ENCODE peak calls at places on chromosomes 6 and 20, in six cellular contexts. G, P, V, T, Y and H are unnamed samples.

GRCh38 chr6:130966581-130966980 is 96.5 kb downstream of the EPB41L2 start:
- DNase-seq in G (no peak), P (no peak), V (no peak), T (no peak), Y (no peak), H (no peak)

GRCh38 chr6:81838031-81838430 is 85.5 kb upstream of the TENT5A start:
- DNase-seq in G (no peak), P (peak), V (peak), T (no peak), Y (no peak), H (no peak)

GRCh38 chr6:119108076-119108475 is 29.6 kb upstream of the FAM184A start:
- DNase-seq in G (no peak), P (no peak), V (no peak), T (no peak), Y (no peak), H (no peak)

GRCh38 chr6:28776269-28777146 is 147.3 kb downstream of the TRIM27 start:
- DNase-seq in G (no peak), P (no peak), V (no peak), T (peak), Y (no peak), H (no peak)

GRCh38 chr6:160336200-160336599 is 12.0 kb upstream of the SLC22A3 start:
- DNase-seq in G (no peak), P (no peak), V (no peak), T (no peak), Y (no peak), H (no peak)

GRCh38 chr20:7714549-7714948 is 225.7 kb downstream of the HAO1 start:
- DNase-seq in G (no peak), P (no peak), V (peak), T (no peak), Y (no peak), H (no peak)

GRCh38 chr20:58436868-58437645 is 48.0 kb downstream of the VAPB start:
- DNase-seq in G (no peak), P (no peak), V (peak), T (no peak), Y (no peak), H (no peak)

GRCh38 chr6:142945446-142946180 is 637 bp upstream of the HIVEP2 start:
- DNase-seq in G (peak), P (no peak), V (peak), T (no peak), Y (peak), H (peak)

GRCh38 chr20:31705598-31706597 is 16.8 kb downstream of the BCL2L1 start:
- DNase-seq in G (peak), P (no peak), V (no peak), T (no peak), Y (no peak), H (no peak)

GRCh38 chr6:97563529-97563928 is 280.5 kb upstream of the MMS22L start:
- DNase-seq in G (no peak), P (no peak), V (no peak), T (peak), Y (no peak), H (no peak)

GRCh38 chr20:33979094-33979493 is 14.6 kb upstream of the RALY start:
- DNase-seq in G (no peak), P (no peak), V (no peak), T (no peak), Y (no peak), H (no peak)

GRCh38 chr20:2084703-2085102 is 16.9 kb upstream of the STK35 start:
- DNase-seq in G (no peak), P (peak), V (no peak), T (no peak), Y (no peak), H (no peak)

DNA sequence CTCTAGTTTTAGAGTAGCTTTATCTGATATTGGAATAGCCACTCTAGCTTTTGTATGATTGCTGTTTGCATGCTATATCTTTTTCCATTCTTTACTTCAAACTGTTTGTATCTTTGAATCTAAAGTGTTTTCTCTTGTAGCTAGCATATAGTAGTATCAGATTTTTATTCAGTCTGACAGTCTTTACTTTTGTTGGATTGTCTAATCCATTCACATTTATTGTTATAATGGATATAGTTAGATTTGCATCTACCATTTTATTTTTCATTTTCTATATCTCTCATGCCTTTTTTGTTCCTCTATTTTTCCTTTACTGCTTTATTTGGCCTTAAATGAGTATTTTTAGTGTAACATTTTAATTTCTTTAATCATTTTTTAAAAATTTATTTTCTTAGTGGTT is 52.1 kb downstream of the PHACTR3 start:
- DNase-seq in G (no peak), P (no peak), V (no peak), T (no peak), Y (no peak), H (no peak)
- TF ChIP-seq CTCF in G (no peak), P (no peak), V (no peak), T (no peak), Y (no peak), H (no peak)

GRCh38 chr6:11192167-11192566 is 40.3 kb downstream of the NEDD9 start:
- DNase-seq in G (no peak), P (no peak), V (no peak), T (no peak), Y (no peak), H (no peak)

GRCh38 chr6:11193434-11193833 is 39.0 kb downstream of the NEDD9 start:
- DNase-seq in G (no peak), P (no peak), V (no peak), T (no peak), Y (no peak), H (no peak)

GRCh38 chr6:11196511-11197174 is 35.8 kb downstream of the NEDD9 start:
- DNase-seq in G (no peak), P (no peak), V (no peak), T (no peak), Y (no peak), H (no peak)

GRCh38 chr6:11197175-11197535 is 35.3 kb downstream of the NEDD9 start:
- DNase-seq in G (no peak), P (peak), V (no peak), T (no peak), Y (no peak), H (no peak)

DNA sequence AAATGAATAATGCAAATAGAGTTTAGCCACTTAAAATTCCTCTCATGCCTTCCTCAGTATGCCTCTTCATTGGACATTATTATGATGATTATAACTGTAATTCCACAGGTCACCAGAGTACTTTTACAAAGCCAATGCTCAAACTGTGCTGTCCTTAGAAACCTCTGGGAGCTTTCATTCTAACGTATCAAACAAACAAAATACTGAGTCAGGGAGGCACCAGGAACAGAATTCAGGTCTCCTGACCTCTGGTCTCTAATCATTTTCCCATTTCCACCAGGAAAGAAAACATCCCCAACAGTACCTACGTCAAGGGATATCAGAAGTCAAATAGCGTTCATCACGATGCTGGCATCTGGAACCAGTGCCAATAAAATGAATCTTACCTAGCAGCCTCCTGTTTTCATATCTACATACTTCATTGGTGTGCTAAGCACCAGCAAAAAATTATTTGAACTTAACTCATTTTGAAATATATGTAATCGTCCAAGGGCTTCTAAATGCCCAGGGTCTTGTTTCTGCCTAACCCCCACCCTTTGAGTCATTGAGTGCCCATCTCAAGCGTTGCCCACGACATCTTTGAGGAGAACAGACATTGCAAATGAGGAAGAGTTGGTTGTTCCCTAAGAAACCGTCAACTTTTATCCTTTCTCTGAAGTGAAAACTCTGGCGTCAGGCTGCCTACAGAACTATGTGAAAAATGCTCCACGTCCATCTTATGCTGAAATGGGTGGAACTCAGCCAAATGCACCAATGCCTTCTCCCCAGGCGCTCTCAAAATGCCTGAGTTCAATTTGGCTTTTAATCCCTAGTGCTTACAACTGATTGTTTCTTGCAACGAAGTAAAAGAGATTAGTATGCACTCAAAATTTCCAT is 37.8 kb downstream of the NEDD9 start:
- DNase-seq in G (no peak), P (peak), V (peak), T (no peak), Y (no peak), H (no peak)
- TF ChIP-seq CTCF in G (no peak), P (no peak), V (no peak), T (no peak), Y (no peak), H (no peak)

DNA sequence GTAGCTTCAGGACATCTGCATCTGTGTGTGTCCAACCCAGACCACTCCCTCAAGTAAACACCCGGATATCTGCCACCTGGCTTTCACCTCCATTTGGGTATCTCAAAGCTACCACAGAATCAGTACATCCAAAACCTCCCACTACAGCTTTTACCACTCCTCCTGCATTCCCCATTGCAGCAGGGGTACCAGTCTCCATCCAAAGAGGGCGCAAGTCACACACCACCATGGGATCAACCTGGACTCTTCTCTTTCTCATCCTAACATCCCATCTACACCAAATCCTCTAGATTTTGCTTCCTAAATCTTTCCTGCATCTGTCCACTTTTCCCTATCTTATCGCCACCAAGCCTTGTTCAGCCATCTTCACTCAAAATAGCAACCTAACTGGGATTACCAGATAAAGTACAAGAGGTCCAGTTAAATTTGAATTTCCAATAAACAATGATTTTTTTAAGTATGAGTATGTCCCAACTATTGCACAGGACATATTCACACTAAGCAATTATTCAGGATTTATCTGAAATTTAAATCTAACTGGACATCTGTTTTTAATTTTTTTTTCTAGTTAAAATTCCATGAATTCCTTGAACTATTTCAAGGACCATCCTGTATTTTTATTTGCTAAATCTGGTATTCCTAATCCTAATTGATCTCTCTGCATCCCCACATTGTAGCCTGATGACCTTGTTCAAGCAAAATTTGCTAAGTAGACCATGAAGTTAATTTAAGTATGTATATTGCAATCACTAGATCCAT is 164.3 kb upstream of the MLN start:
- DNase-seq in G (no peak), P (no peak), V (peak), T (peak), Y (no peak), H (no peak)
- TF ChIP-seq CTCF in G (no peak), P (peak), V (peak), T (peak), Y (no peak), H (no peak)

GRCh38 chr6:127606131-127606562 is 29.2 kb downstream of the C6orf58 start:
- DNase-seq in G (peak), P (peak), V (peak), T (peak), Y (no peak), H (no peak)
- TF ChIP-seq CTCF in G (no peak), P (peak), V (no peak), T (peak), Y (no peak), H (no peak)

GRCh38 chr6:90186637-90187361 is 109.8 kb downstream of the BACH2 start:
- DNase-seq in G (no peak), P (no peak), V (no peak), T (no peak), Y (no peak), H (no peak)
- TF ChIP-seq CTCF in G (no peak), P (no peak), V (no peak), T (no peak), Y (no peak), H (no peak)

GRCh38 chr6:23754197-23754596 is 371.8 kb upstream of the NRSN1 start:
- DNase-seq in G (no peak), P (no peak), V (no peak), T (no peak), Y (no peak), H (no peak)
- TF ChIP-seq CTCF in G (no peak), P (no peak), V (no peak), T (peak), Y (no peak), H (no peak)